ENCODE peak calls at places on chromosomes 5 and 9, in four cellular contexts. B, W, F and I are unnamed samples.

GRCh38 chr9:76534031-76534430 is 75.0 kb downstream of the GCNT1 start:
- DNase-seq in F (no peak), B (peak; percentile 52), W (peak; percentile 88), I (no peak)

GRCh38 chr5:3276891-3277290 is 318.7 kb upstream of the IRX1 start:
- DNase-seq in F (no peak), B (no peak), W (no peak), I (no peak)

GRCh38 chr9:107222020-107222522 is 61.0 kb upstream of the RAD23B start:
- DNase-seq in B (peak; percentile 63), W (peak; percentile 66), F (no peak), I (peak; percentile 45)

GRCh38 chr5:180639743-180640300 is 9.6 kb downstream of the FLT4 start:
- DNase-seq in W (no peak), F (no peak), B (no peak), I (no peak)

GRCh38 chr5:132496631-132497487 is 6.3 kb upstream of the IRF1 start:
- DNase-seq in B (peak; percentile 92), F (peak; percentile 63), W (peak; percentile 91), I (peak; percentile 73)

GRCh38 chr9:14098102-14098501 is 215.8 kb downstream of the NFIB start:
- DNase-seq in F (no peak), B (peak; percentile 50), W (no peak), I (no peak)

GRCh38 chr5:158840193-158840592 is 259.5 kb downstream of the EBF1 start:
- DNase-seq in F (no peak), B (no peak), W (peak; percentile 7), I (no peak)

GRCh38 chr5:1294839-1295649 is at the start of gene TERT:
- DNase-seq in F (peak; percentile 57), W (peak; percentile 52), B (no peak), I (peak; percentile 58)

GRCh38 chr5:64788156-64788555 is 19.4 kb downstream of the CWC27 start:
- DNase-seq in B (no peak), W (peak; percentile 6), F (no peak), I (no peak)

GRCh38 chr5:134463991-134464760 is 52.5 kb upstream of the CDKN2AIPNL start:
- DNase-seq in W (peak; percentile 36), F (no peak), B (no peak), I (peak; percentile 28)

GRCh38 chr5:91642592-91642991 is 259.5 kb upstream of the ARRDC3 start:
- DNase-seq in B (no peak), W (no peak), F (no peak), I (no peak)

GRCh38 chr5:17089690-17090089 is 127.7 kb upstream of the BASP1 start:
- DNase-seq in F (no peak), B (no peak), W (peak; percentile 90), I (no peak)

GRCh38 chr9:80899208-80899607 is 790.1 kb downstream of the TLE1 start:
- DNase-seq in F (no peak), B (peak; percentile 41), W (no peak), I (peak; percentile 34)